ENCODE peak calls at places on chromosomes 13 and 19, in five cellular contexts. One of them, this sample, is unnamed.

GRCh38 chr19:7507884-7508283 is 8.0 kb upstream of the ZNF358 start:
- DNase-seq in H1: peak; percentile 96
- DNase-seq in NT2/D1: peak; percentile 63
- DNase-seq in GM12878: no peak
- DNase-seq in HepG2: peak; percentile 26
- DNase-seq in this sample: peak; percentile 75

GRCh38 chr19:36151144-36152051 is 849 bp downstream of the COX7A1 start:
- DNase-seq in H1: no peak
- DNase-seq in NT2/D1: no peak
- DNase-seq in GM12878: no peak
- DNase-seq in HepG2: no peak
- DNase-seq in this sample: no peak

GRCh38 chr19:38070573-38070972 is 153.4 kb downstream of the DPF1 start:
- DNase-seq in H1: no peak
- DNase-seq in NT2/D1: no peak
- DNase-seq in GM12878: no peak
- DNase-seq in HepG2: no peak
- DNase-seq in this sample: no peak

GRCh38 chr13:93714171-93714570 is 487.6 kb downstream of the GPC6 start:
- DNase-seq in H1: no peak
- DNase-seq in NT2/D1: no peak
- DNase-seq in GM12878: no peak
- DNase-seq in HepG2: no peak
- DNase-seq in this sample: no peak

GRCh38 chr19:33290956-33291622 is 11.2 kb downstream of the CEBPA start:
- DNase-seq in H1: no peak
- DNase-seq in NT2/D1: no peak
- DNase-seq in GM12878: no peak
- DNase-seq in HepG2: no peak
- DNase-seq in this sample: no peak

GRCh38 chr13:79869326-79869725 is 388.4 kb downstream of the NDFIP2 start:
- DNase-seq in H1: no peak
- DNase-seq in NT2/D1: no peak
- DNase-seq in GM12878: no peak
- DNase-seq in HepG2: peak; percentile 54
- DNase-seq in this sample: no peak

GRCh38 chr13:30792257-30793000 is 57.1 kb downstream of the ALOX5AP start:
- DNase-seq in H1: no peak
- DNase-seq in NT2/D1: peak; percentile 39
- DNase-seq in GM12878: no peak
- DNase-seq in HepG2: peak; percentile 61
- DNase-seq in this sample: peak; percentile 60

GRCh38 chr13:41631296-41631965 is 174.1 kb downstream of the RGCC start:
- DNase-seq in H1: no peak
- DNase-seq in NT2/D1: no peak
- DNase-seq in GM12878: no peak
- DNase-seq in HepG2: no peak
- DNase-seq in this sample: no peak

GRCh38 chr13:93256998-93257397 is 30.4 kb downstream of the GPC6 start:
- DNase-seq in H1: no peak
- DNase-seq in NT2/D1: no peak
- DNase-seq in GM12878: no peak
- DNase-seq in HepG2: no peak
- DNase-seq in this sample: no peak

GRCh38 chr19:14112051-14112808 is 5.3 kb downstream of the PRKACA start:
- DNase-seq in H1: no peak
- DNase-seq in NT2/D1: no peak
- DNase-seq in GM12878: no peak
- DNase-seq in HepG2: no peak
- DNase-seq in this sample: no peak

GRCh38 chr13:83295684-83296083 is 586.6 kb downstream of the SLITRK1 start:
- DNase-seq in H1: no peak
- DNase-seq in NT2/D1: no peak
- DNase-seq in GM12878: no peak
- DNase-seq in HepG2: no peak
- DNase-seq in this sample: no peak

GRCh38 chr13:33347866-33348265 is 62.3 kb upstream of the STARD13 start:
- DNase-seq in H1: no peak
- DNase-seq in NT2/D1: no peak
- DNase-seq in GM12878: no peak
- DNase-seq in HepG2: no peak
- DNase-seq in this sample: no peak

GRCh38 chr13:90070837-90071525 is 1276.5 kb upstream of the MIR17HG start:
- DNase-seq in H1: no peak
- DNase-seq in NT2/D1: no peak
- DNase-seq in GM12878: no peak
- DNase-seq in HepG2: peak; percentile 71
- DNase-seq in this sample: no peak

GRCh38 chr13:74258951-74259350 is 124.7 kb upstream of the KLF12 start:
- DNase-seq in H1: no peak
- DNase-seq in NT2/D1: no peak
- DNase-seq in GM12878: no peak
- DNase-seq in HepG2: no peak
- DNase-seq in this sample: no peak

GRCh38 chr13:104321756-104322155 is 1255.5 kb upstream of the SLC10A2 start:
- DNase-seq in H1: no peak
- DNase-seq in NT2/D1: no peak
- DNase-seq in GM12878: no peak
- DNase-seq in HepG2: no peak
- DNase-seq in this sample: no peak

GRCh38 chr19:5814123-5814839 is 9.4 kb downstream of the NRTN start:
- DNase-seq in H1: no peak
- DNase-seq in NT2/D1: no peak
- DNase-seq in GM12878: no peak
- DNase-seq in HepG2: no peak
- DNase-seq in this sample: no peak

GRCh38 chr19:20422216-20422615 is 143.4 kb downstream of the ZNF737 start:
- DNase-seq in H1: no peak
- DNase-seq in NT2/D1: no peak
- DNase-seq in GM12878: no peak
- DNase-seq in HepG2: no peak
- DNase-seq in this sample: no peak

GRCh38 chr19:54493967-54494585 is 8.6 kb upstream of the LAIR2 start:
- DNase-seq in H1: no peak
- DNase-seq in NT2/D1: no peak
- DNase-seq in GM12878: no peak
- DNase-seq in HepG2: no peak
- DNase-seq in this sample: no peak

GRCh38 chr13:39779337-39780270 is 124.1 kb downstream of the COG6 start:
- DNase-seq in H1: no peak
- DNase-seq in NT2/D1: no peak
- DNase-seq in GM12878: no peak
- DNase-seq in HepG2: no peak
- DNase-seq in this sample: no peak

GRCh38 chr19:53824134-53824611 is at the start of gene NLRP12:
- DNase-seq in H1: no peak
- DNase-seq in NT2/D1: no peak
- DNase-seq in GM12878: no peak
- DNase-seq in HepG2: no peak
- DNase-seq in this sample: no peak

GRCh38 chr19:15424121-15424520 is 5.3 kb upstream of the AKAP8L start:
- DNase-seq in H1: no peak
- DNase-seq in NT2/D1: no peak
- DNase-seq in GM12878: no peak
- DNase-seq in HepG2: no peak
- DNase-seq in this sample: no peak

DNA sequence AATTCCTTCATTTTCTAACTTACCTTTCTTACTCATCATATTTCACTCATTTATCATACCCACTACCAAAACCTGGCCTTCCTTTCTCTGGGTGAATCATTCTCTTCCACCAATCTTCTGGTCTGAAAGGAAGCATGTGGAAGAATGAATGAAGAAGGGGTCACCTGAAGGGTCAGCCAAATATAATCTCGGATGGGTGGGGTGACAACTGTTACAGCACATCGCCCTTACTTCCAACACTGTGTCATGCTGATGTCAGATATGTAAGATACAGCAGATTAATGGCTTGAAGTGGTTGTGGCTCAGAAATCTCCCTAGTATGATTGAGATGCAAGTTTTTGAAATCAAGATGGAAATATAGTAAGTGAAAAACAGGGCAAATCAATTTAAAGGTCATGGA is 401.7 kb upstream of the HTR2A start:
- DNase-seq in H1: no peak
- DNase-seq in NT2/D1: no peak
- DNase-seq in GM12878: no peak
- DNase-seq in HepG2: no peak
- DNase-seq in this sample: no peak
- TF ChIP-seq SUZ12 in H1: no peak
- TF ChIP-seq SUZ12 in NT2/D1: no peak
- TF ChIP-seq SUZ12 in GM12878: no peak
- TF ChIP-seq SUZ12 in HepG2: no peak
- TF ChIP-seq SUZ12 in this sample: no peak

DNA sequence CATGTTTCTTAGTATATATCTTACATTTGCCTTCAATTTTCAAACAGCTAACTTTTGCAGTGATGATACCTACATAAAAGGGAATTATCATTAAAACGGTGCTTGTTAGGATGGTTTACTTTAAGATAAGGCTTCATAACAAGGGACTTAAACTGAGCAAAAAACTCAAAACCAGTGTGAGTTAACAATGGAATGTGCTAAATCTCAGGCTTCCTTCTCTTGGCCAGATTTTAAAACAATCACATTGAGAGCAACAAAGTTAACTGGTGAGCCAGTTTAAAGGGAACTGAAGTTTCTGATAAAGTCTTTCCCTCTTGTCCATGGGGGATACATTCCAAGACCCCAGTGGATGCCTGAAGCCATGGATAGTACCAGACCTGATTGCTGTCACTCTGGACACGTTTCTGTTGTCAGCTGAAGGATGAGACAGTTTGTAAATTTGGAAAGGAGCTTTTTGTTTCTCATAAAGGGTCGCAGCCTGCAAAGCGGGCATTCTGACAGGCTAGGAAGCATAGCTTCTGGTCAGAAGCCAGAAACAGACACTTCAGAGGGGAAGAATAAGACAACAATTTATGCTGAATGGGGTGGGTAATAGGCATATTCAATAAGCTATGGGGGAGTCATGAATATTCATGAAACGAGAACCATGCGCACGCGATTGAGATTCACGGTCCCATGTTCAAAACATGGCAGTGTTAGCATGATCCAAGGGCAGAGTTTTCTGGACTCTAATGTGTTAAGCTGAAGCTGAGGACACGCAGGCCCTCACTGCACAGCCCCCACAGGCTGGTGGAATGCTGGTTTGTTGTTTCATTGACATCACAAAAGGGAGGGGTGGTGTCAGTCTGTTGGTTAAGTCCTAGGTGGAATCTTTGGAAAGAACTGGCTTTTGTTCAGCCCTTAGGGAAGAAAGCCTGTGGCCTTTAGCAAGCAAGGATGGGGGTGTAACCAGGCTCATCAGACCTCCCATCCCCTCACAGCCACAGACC is 150.6 kb upstream of the RNF113B start:
- DNase-seq in H1: no peak
- DNase-seq in NT2/D1: peak; percentile 85
- DNase-seq in GM12878: no peak
- DNase-seq in HepG2: peak; percentile 88
- DNase-seq in this sample: no peak
- TF ChIP-seq SUZ12 in H1: no peak
- TF ChIP-seq SUZ12 in NT2/D1: no peak
- TF ChIP-seq SUZ12 in GM12878: no peak
- TF ChIP-seq SUZ12 in HepG2: no peak
- TF ChIP-seq SUZ12 in this sample: no peak

DNA sequence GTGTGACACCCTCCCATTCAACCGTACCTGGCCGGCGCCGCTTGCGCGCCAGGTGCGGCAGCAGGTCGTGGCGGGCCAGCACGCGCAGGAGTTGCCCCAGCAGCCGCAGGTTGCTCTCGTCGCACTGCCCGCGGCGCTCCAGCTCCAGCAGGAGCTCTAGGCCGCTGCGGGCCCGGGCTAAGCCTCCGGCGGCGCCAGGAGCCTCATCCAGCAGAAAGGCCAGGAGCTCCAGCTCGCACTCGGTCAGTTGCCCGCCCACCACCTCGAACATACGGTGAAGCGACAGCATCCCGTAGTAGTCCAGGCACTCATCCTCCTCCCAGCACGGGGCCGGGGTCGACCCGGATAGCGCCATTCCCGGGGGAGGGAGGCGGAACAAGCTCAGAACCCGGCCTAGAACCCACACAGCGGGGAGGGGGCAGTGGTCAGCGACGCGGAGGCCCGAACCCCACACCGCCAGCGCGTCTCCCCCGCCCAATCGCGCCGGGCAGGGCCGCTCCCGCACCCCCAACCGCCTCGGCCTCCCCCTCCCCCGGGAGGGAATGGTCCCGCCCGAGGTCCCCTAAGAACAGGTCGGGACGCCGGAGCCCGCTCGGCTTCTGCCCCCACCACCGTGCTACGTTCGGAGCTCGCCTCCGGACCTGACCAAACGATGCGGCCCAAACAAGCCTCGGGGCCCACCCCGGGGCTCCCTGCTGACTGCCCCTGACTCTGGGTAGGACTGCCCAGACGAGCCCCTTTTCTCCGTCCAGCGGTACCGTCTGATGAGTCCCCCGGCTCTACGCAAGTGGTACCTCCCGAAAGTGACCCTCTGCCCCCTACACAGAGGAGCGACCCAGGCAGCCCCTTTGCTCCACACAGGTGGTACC is 590 bp downstream of the DEDD2 start:
- DNase-seq in H1: peak; percentile 85
- DNase-seq in NT2/D1: peak; percentile 20
- DNase-seq in GM12878: no peak
- DNase-seq in HepG2: peak; percentile 15
- DNase-seq in this sample: peak; percentile 44
- TF ChIP-seq SUZ12 in H1: no peak
- TF ChIP-seq SUZ12 in NT2/D1: no peak
- TF ChIP-seq SUZ12 in GM12878: no peak
- TF ChIP-seq SUZ12 in HepG2: no peak
- TF ChIP-seq SUZ12 in this sample: no peak

GRCh38 chr19:18861235-18861634 is 29.5 kb downstream of the UPF1 start:
- DNase-seq in H1: no peak
- DNase-seq in NT2/D1: no peak
- DNase-seq in GM12878: no peak
- DNase-seq in HepG2: no peak
- DNase-seq in this sample: no peak

GRCh38 chr19:18860302-18860700 is 28.5 kb downstream of the UPF1 start:
- DNase-seq in H1: no peak
- DNase-seq in NT2/D1: no peak
- DNase-seq in GM12878: no peak
- DNase-seq in HepG2: no peak
- DNase-seq in this sample: no peak

GRCh38 chr19:18859676-18860301 is 28.0 kb downstream of the UPF1 start:
- DNase-seq in H1: no peak
- DNase-seq in NT2/D1: no peak
- DNase-seq in GM12878: no peak
- DNase-seq in HepG2: no peak
- DNase-seq in this sample: no peak

GRCh38 chr19:18861917-18862316 is 30.2 kb downstream of the UPF1 start:
- DNase-seq in H1: no peak
- DNase-seq in NT2/D1: no peak
- DNase-seq in GM12878: no peak
- DNase-seq in HepG2: no peak
- DNase-seq in this sample: no peak

DNA sequence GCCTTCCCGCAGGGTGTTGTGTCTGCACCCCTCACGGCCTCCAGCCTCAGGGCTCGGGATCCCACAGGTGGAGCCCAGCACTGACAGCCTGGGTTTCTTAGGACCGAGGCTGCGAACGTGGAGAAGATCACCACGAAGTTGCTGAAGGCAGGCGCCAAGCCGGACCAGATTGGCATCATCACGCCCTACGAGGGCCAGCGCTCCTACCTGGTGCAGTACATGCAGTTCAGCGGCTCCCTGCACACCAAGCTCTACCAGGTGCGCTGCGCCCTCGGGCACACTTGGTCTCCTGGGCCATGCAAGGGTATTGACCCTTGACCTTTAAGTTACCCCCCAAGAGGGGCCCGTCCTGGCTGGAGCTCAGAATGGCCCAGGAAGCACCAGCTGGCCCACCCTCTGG is 29.0 kb downstream of the UPF1 start:
- DNase-seq in H1: no peak
- DNase-seq in NT2/D1: no peak
- DNase-seq in GM12878: no peak
- DNase-seq in HepG2: no peak
- DNase-seq in this sample: no peak
- TF ChIP-seq SUZ12 in H1: no peak
- TF ChIP-seq SUZ12 in NT2/D1: no peak
- TF ChIP-seq SUZ12 in GM12878: no peak
- TF ChIP-seq SUZ12 in HepG2: no peak
- TF ChIP-seq SUZ12 in this sample: no peak